ENCODE peak calls at places on chromosomes 6 and 20, in eight cellular contexts. R, V, O, N, K, J, S and G are unnamed samples.

GRCh38 chr6:102631921-102632320 is 1238.4 kb downstream of the GRIK2 start:
- DNase-seq in R (no peak), S (no peak), N (no peak), J (no peak), V (no peak), O (no peak), K (no peak), G (no peak)

GRCh38 chr6:63793727-63794126 is 158.1 kb downstream of the PHF3 start:
- DNase-seq in V (no peak), K (no peak), S (no peak), N (no peak), O (no peak), J (no peak), R (no peak), G (no peak)

GRCh38 chr20:5608104-5608447 is 142.1 kb upstream of the SHLD1 start:
- DNase-seq in O (peak), V (no peak), R (no peak), N (no peak), S (no peak), K (no peak), J (no peak), G (no peak)

GRCh38 chr6:153511896-153512496 is 380.9 kb upstream of the RGS17 start:
- DNase-seq in V (no peak), R (no peak), O (no peak), S (peak), K (peak), N (peak), J (no peak), G (no peak)

GRCh38 chr6:38968702-38969149 is 79.9 kb upstream of the GLP1R start:
- DNase-seq in R (no peak), V (no peak), S (no peak), O (no peak), N (no peak), K (no peak), J (no peak), G (no peak)

GRCh38 chr6:37981626-37982025 is 162.1 kb downstream of the ZFAND3 start:
- DNase-seq in K (no peak), N (no peak), R (no peak), O (no peak), S (no peak), V (no peak), J (no peak), G (no peak)

GRCh38 chr20:46084805-46085792 is 4.7 kb downstream of the NCOA5 start:
- DNase-seq in V (no peak), R (no peak), S (no peak), O (peak), N (no peak), K (peak), J (no peak), G (no peak)

GRCh38 chr20:53599910-53600632 is 6.4 kb upstream of the ZNF217 start:
- DNase-seq in S (no peak), V (no peak), N (no peak), R (no peak), O (no peak), K (no peak), J (no peak), G (no peak)

GRCh38 chr20:62861732-62862336 is at the start of gene TCFL5:
- DNase-seq in K (peak), S (peak), V (peak), N (peak), J (no peak), O (peak), R (peak), G (peak)

GRCh38 chr6:68658338-68658737 is 23.3 kb downstream of the ADGRB3 start:
- DNase-seq in N (no peak), R (no peak), V (no peak), J (no peak), O (no peak), K (no peak), S (no peak), G (no peak)

GRCh38 chr6:169501128-169501527 is 200.7 kb downstream of the WDR27 start:
- DNase-seq in O (no peak), S (no peak), V (peak), R (no peak), K (no peak), J (no peak), N (no peak), G (peak)

GRCh38 chr6:15292721-15293302 is 46.9 kb downstream of the JARID2 start:
- DNase-seq in K (no peak), V (no peak), N (no peak), J (no peak), S (no peak), O (no peak), R (no peak), G (no peak)

GRCh38 chr20:1509237-1509636 is 18.0 kb upstream of the SIRPB2 start:
- DNase-seq in O (no peak), J (no peak), R (peak), N (no peak), K (peak), V (no peak), S (no peak), G (peak)

GRCh38 chr6:40482532-40482931 is 104.6 kb downstream of the LRFN2 start:
- DNase-seq in O (no peak), R (peak), K (no peak), N (no peak), J (no peak), S (peak), V (peak), G (peak)

GRCh38 chr6:129641344-129641743 is 68.6 kb downstream of the ARHGAP18 start:
- DNase-seq in O (no peak), J (peak), R (no peak), N (no peak), V (no peak), S (no peak), K (peak), G (no peak)

GRCh38 chr20:56765172-56766073 is 136.3 kb downstream of the TFAP2C start:
- DNase-seq in J (no peak), S (peak), V (no peak), O (no peak), K (no peak), R (no peak), N (no peak), G (no peak)

GRCh38 chr6:158518196-158519127 is 41.4 kb upstream of the TMEM181 start:
- DNase-seq in O (peak), V (peak), R (peak), J (peak), K (peak), S (peak), N (peak), G (peak)